ENCODE peak calls at places on chromosomes 4 and X, in five cellular contexts. T is neural progenitor cell, A is A549, I is NT2/D1, R is NCI-H748 treated with DMSO at 0.1 percent for 48 hours. Q is an unnamed sample.

GRCh38 chr4:153934689-153935017 is 145.8 kb upstream of the SFRP2 start:
- DNase-seq in T (no peak), A (no peak), I (no peak), R (no peak), Q (no peak)

GRCh38 chrX:23503835-23504539 is 163.3 kb upstream of the PRDX4 start:
- DNase-seq in T (no peak), A (peak; percentile 51), I (no peak), R (peak; percentile 72), Q (peak; percentile 82)

GRCh38 chr4:15771419-15772058 is 6.6 kb upstream of the CD38 start:
- DNase-seq in T (no peak), A (no peak), I (no peak), R (no peak), Q (no peak)

GRCh38 chr4:8336412-8337075 is 67.0 kb downstream of the HTRA3 start:
- DNase-seq in T (no peak), A (no peak), I (no peak), R (no peak), Q (no peak)

GRCh38 chr4:154004859-154005520 is 216.1 kb upstream of the SFRP2 start:
- DNase-seq in T (no peak), A (no peak), I (no peak), R (no peak), Q (peak; percentile 13)

GRCh38 chr4:26330186-26330787 is 9.5 kb downstream of the RBPJ start:
- DNase-seq in T (peak; percentile 66), A (peak; percentile 28), I (no peak), R (no peak), Q (peak; percentile 77)

GRCh38 chr4:2768921-2769336 is 12.8 kb upstream of the TNIP2 start:
- DNase-seq in T (no peak), A (no peak), I (no peak), R (no peak), Q (no peak)

GRCh38 chr4:118760092-118760491 is 74.9 kb downstream of the METTL14 start:
- DNase-seq in T (no peak), A (no peak), I (no peak), R (no peak), Q (no peak)

GRCh38 chrX:154529206-154529612 is 13.2 kb upstream of the FAM3A start:
- DNase-seq in T (no peak), A (no peak), I (no peak), R (no peak), Q (no peak)

GRCh38 chr4:84499065-84499982 is at the start of gene NKX6-1:
- DNase-seq in T (peak; percentile 99), A (peak; percentile 53), I (peak; percentile 80), R (peak; percentile 74), Q (peak; percentile 96)